ENCODE peak calls at places on chromosomes 7 and 10, in four cellular contexts. E is fibroblast of lung, Q is astrocyte, F is SJSA1. B is an unnamed sample. For H3K4me1, the result is how much of the 10 kb centered on the place peaks cover.

GRCh38 chr7:84022686-84023308 is 171.8 kb downstream of the SEMA3A start:
- DNase-seq in F (no peak), Q (peak), E (no peak), B (no peak)

GRCh38 chr10:124653811-124654651 is 90.1 kb downstream of the FAM53B start:
- DNase-seq in F (no peak), E (no peak), Q (peak), B (no peak)

GRCh38 chr7:131424219-131424822 is 96.6 kb downstream of the MKLN1 start:
- DNase-seq in Q (peak), E (peak), F (no peak), B (no peak)

GRCh38 chr10:5486852-5487235 is 12.5 kb downstream of the CALML5 start:
- DNase-seq in E (no peak), Q (no peak), F (no peak), B (no peak)

GRCh38 chr10:18647945-18648344 is 3.4 kb downstream of the NSUN6 start:
- DNase-seq in F (no peak), E (no peak), Q (no peak), B (no peak)

GRCh38 chr10:84743483-84743882 is 415.1 kb downstream of the CCSER2 start:
- DNase-seq in F (no peak), E (no peak), Q (no peak), B (no peak)

GRCh38 chr10:27611861-27612450 is 107.9 kb downstream of the RAB18 start:
- DNase-seq in E (no peak), Q (no peak), F (no peak), B (no peak)

GRCh38 chr10:70863470-70864160 is 24.8 kb downstream of the PCBD1 start:
- DNase-seq in E (no peak), F (no peak), Q (no peak), B (no peak)

GRCh38 chr10:30820282-30820991 is 190.9 kb upstream of the LYZL2 start:
- DNase-seq in F (no peak), E (peak), Q (peak), B (peak)

GRCh38 chr10:48332166-48332870 is 25.8 kb downstream of the MAPK8 start:
- DNase-seq in E (no peak), Q (no peak), F (no peak), B (no peak)

GRCh38 chr10:126216221-126216701 is 172.0 kb downstream of the ADAM12 start:
- DNase-seq in F (no peak), Q (peak), E (peak), B (peak)

GRCh38 chr7:50359995-50360925 is 55.7 kb downstream of the IKZF1 start:
- DNase-seq in Q (no peak), F (no peak), E (no peak), B (no peak)

GRCh38 chr7:11795231-11795630 is 36.8 kb downstream of the THSD7A start:
- DNase-seq in F (no peak), Q (no peak), E (no peak), B (no peak)

GRCh38 chr7:150448789-150449147 is 1.7 kb upstream of the GIMAP8 start:
- DNase-seq in F (no peak), E (peak), Q (peak), B (peak)

GRCh38 chr7:28358423-28358868 is 53.9 kb upstream of the CREB5 start:
- DNase-seq in E (peak), Q (peak), F (peak), B (peak)

GRCh38 chr10:43166879-43167490 is 28.7 kb downstream of the CSGALNACT2 start:
- DNase-seq in Q (no peak), E (no peak), F (no peak), B (peak)

GRCh38 chr7:94445696-94446194 is 51.0 kb downstream of the COL1A2 start:
- DNase-seq in Q (no peak), E (no peak), F (no peak), B (peak)
- H3K27ac ChIP-seq in Q (no peak), E (no peak), F (no peak), B (peak)

DNA sequence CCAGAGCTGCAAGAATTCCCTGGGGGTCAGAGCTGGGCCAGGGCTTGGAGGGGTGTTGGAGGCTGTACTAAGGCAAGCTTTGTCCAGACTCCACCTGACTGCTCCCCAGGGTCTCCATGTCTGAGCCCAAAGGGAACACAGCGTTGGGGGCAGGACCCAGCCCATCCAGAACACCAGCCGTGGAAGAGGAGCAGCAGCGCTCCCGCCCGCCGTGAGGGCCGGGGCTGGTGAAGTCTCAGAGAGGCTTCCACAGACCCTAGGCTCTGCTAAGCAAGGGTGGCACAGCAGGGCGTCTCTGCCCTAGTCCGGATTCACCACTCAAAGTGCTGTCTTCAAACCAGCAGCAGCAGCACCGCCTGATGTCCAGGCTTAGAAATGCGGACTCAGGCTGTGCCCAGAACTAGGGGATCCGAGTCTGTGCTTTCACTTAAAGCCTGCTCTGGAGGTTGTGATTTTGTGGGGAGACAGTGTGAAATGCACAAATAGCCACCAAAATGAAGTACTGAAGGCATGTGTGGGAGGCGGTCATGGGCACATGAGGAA is 16.7 kb upstream of the AQP1 start:
- DNase-seq in F (no peak), Q (no peak), E (no peak), B (no peak)
- H3K4me1 ChIP-seq in F (under half), Q (under half), E (under half), B (under half)

GRCh38 chr7:5429253-5429856 is 5.7 kb upstream of the TNRC18 start:
- DNase-seq in E (peak), F (no peak), Q (peak), B (no peak)

GRCh38 chr7:5428470-5429252 is 5.0 kb upstream of the TNRC18 start:
- DNase-seq in Q (peak), E (peak), F (no peak), B (peak)

GRCh38 chr7:5431485-5432118 is 8.0 kb upstream of the TNRC18 start:
- DNase-seq in E (no peak), Q (no peak), F (no peak), B (no peak)

GRCh38 chr7:5430612-5430947 is 6.9 kb upstream of the TNRC18 start:
- DNase-seq in E (no peak), F (no peak), Q (no peak), B (no peak)

GRCh38 chr7:5429857-5430611 is 6.4 kb upstream of the TNRC18 start:
- DNase-seq in E (peak), F (no peak), Q (no peak), B (peak)
- H3K4me3 ChIP-seq in E (peak), F (no peak), Q (peak), B (peak)

GRCh38 chr10:91349381-91349780 is 60.8 kb upstream of the HECTD2 start:
- DNase-seq in E (peak), F (no peak), Q (peak), B (peak)
- H3K27ac ChIP-seq in E (no peak), F (no peak), Q (peak), B (no peak)

B was measured in SJCRH30.